ENCODE peak calls at places on chromosomes 1 and 21, in nine cellular contexts. One of them, this sample, is unnamed.

GRCh38 chr1:116770625-116771024 is 16.4 kb downstream of the CD2 start:
- DNase-seq in upper lobe of right lung: no peak
- DNase-seq in RWPE1: no peak
- DNase-seq in lung: no peak
- DNase-seq in NCI-H774: no peak
- DNase-seq in CD8-positive, alpha-beta memory T cell: no peak
- DNase-seq in stimulated activated CD4-positive, alpha-beta T cell treated with anti-CD3 and anti-CD28 coated beads, Interleukin-4, amount 100 ng/mL, for 1 hour: no peak
- DNase-seq in caudate nucleus: no peak
- DNase-seq in T-helper 2 cell: no peak
- DNase-seq in this sample: no peak

GRCh38 chr21:32184485-32184884 is 94.4 kb downstream of the MIS18A start:
- DNase-seq in RWPE1: no peak
- DNase-seq in stimulated activated CD4-positive, alpha-beta T cell treated with anti-CD3 and anti-CD28 coated beads, Interleukin-4, amount 100 ng/mL, for 1 hour: no peak
- DNase-seq in caudate nucleus: no peak
- DNase-seq in T-helper 2 cell: no peak
- DNase-seq in NCI-H774: no peak
- DNase-seq in CD8-positive, alpha-beta memory T cell: no peak
- DNase-seq in upper lobe of right lung: no peak
- DNase-seq in lung: peak
- DNase-seq in this sample: no peak

GRCh38 chr1:237054313-237054712 is 12.3 kb downstream of the RYR2 start:
- DNase-seq in RWPE1: no peak
- DNase-seq in upper lobe of right lung: no peak
- DNase-seq in stimulated activated CD4-positive, alpha-beta T cell treated with anti-CD3 and anti-CD28 coated beads, Interleukin-4, amount 100 ng/mL, for 1 hour: no peak
- DNase-seq in T-helper 2 cell: no peak
- DNase-seq in NCI-H774: no peak
- DNase-seq in lung: no peak
- DNase-seq in caudate nucleus: no peak
- DNase-seq in CD8-positive, alpha-beta memory T cell: no peak
- DNase-seq in this sample: no peak

GRCh38 chr1:41359211-41360073 is 1.8 kb upstream of the FOXO6 start:
- DNase-seq in caudate nucleus: no peak
- DNase-seq in RWPE1: no peak
- DNase-seq in T-helper 2 cell: no peak
- DNase-seq in lung: no peak
- DNase-seq in NCI-H774: no peak
- DNase-seq in upper lobe of right lung: peak
- DNase-seq in CD8-positive, alpha-beta memory T cell: no peak
- DNase-seq in stimulated activated CD4-positive, alpha-beta T cell treated with anti-CD3 and anti-CD28 coated beads, Interleukin-4, amount 100 ng/mL, for 1 hour: no peak
- DNase-seq in this sample: peak

GRCh38 chr1:22717038-22717758 is 6.6 kb downstream of the EPHB2 start:
- DNase-seq in lung: no peak
- DNase-seq in RWPE1: no peak
- DNase-seq in T-helper 2 cell: no peak
- DNase-seq in CD8-positive, alpha-beta memory T cell: no peak
- DNase-seq in stimulated activated CD4-positive, alpha-beta T cell treated with anti-CD3 and anti-CD28 coated beads, Interleukin-4, amount 100 ng/mL, for 1 hour: no peak
- DNase-seq in upper lobe of right lung: peak
- DNase-seq in NCI-H774: no peak
- DNase-seq in caudate nucleus: no peak
- DNase-seq in this sample: no peak

GRCh38 chr1:197423006-197423405 is 155.0 kb downstream of the CRB1 start:
- DNase-seq in caudate nucleus: no peak
- DNase-seq in RWPE1: no peak
- DNase-seq in stimulated activated CD4-positive, alpha-beta T cell treated with anti-CD3 and anti-CD28 coated beads, Interleukin-4, amount 100 ng/mL, for 1 hour: no peak
- DNase-seq in upper lobe of right lung: no peak
- DNase-seq in lung: no peak
- DNase-seq in T-helper 2 cell: no peak
- DNase-seq in NCI-H774: no peak
- DNase-seq in CD8-positive, alpha-beta memory T cell: no peak
- DNase-seq in this sample: no peak

GRCh38 chr1:36572142-36572715 is 89.5 kb upstream of the CSF3R start:
- DNase-seq in stimulated activated CD4-positive, alpha-beta T cell treated with anti-CD3 and anti-CD28 coated beads, Interleukin-4, amount 100 ng/mL, for 1 hour: no peak
- DNase-seq in caudate nucleus: no peak
- DNase-seq in upper lobe of right lung: peak
- DNase-seq in CD8-positive, alpha-beta memory T cell: no peak
- DNase-seq in RWPE1: no peak
- DNase-seq in NCI-H774: no peak
- DNase-seq in lung: no peak
- DNase-seq in T-helper 2 cell: no peak
- DNase-seq in this sample: no peak

GRCh38 chr1:27418326-27418761 is 25.9 kb downstream of the GPR3 start:
- DNase-seq in T-helper 2 cell: peak
- DNase-seq in stimulated activated CD4-positive, alpha-beta T cell treated with anti-CD3 and anti-CD28 coated beads, Interleukin-4, amount 100 ng/mL, for 1 hour: peak
- DNase-seq in lung: peak
- DNase-seq in NCI-H774: no peak
- DNase-seq in CD8-positive, alpha-beta memory T cell: no peak
- DNase-seq in upper lobe of right lung: no peak
- DNase-seq in RWPE1: peak
- DNase-seq in caudate nucleus: peak
- DNase-seq in this sample: peak